ENCODE peak calls at places on chromosomes 6 and 20, in six cellular contexts. D is aorta; J is CD8-positive, alpha-beta memory T cell; O is RWPE1; N is adrenal gland; M is mammary epithelial cell. F is an unnamed sample.

GRCh38 chr6:14375940-14376339 is 258.4 kb downstream of the CD83 start:
- DNase-seq in O (no peak), N (no peak), M (no peak), D (no peak), J (no peak), F (no peak)

GRCh38 chr6:9095671-9096260 is 660.4 kb upstream of the SLC35B3 start:
- DNase-seq in M (no peak), J (no peak), O (no peak), N (no peak), D (no peak), F (no peak)

GRCh38 chr6:15898693-15899092 is 230.2 kb upstream of the MYLIP start:
- DNase-seq in O (no peak), J (no peak), D (no peak), M (no peak), N (no peak), F (no peak)

GRCh38 chr20:47907031-47907670 is 121.9 kb upstream of the SULF2 start:
- DNase-seq in O (no peak), D (no peak), N (no peak), M (no peak), J (no peak), F (peak)

GRCh38 chr20:59240006-59240405 is 60.4 kb upstream of the EDN3 start:
- DNase-seq in M (no peak), O (no peak), D (no peak), J (no peak), N (no peak), F (no peak)

GRCh38 chr6:117817499-117817898 is 89.6 kb upstream of the SLC35F1 start:
- DNase-seq in M (no peak), D (no peak), J (no peak), N (no peak), O (no peak), F (no peak)

GRCh38 chr6:15443119-15443518 is 197.2 kb downstream of the JARID2 start:
- DNase-seq in J (no peak), D (no peak), O (peak), N (no peak), M (peak), F (no peak)

GRCh38 chr20:3679749-3680700 is 1.8 kb downstream of the ADAM33 start:
- DNase-seq in J (no peak), O (no peak), M (no peak), N (no peak), D (peak), F (no peak)

GRCh38 chr6:149854532-149854931 is 9.6 kb downstream of the LRP11 start:
- DNase-seq in J (no peak), O (peak), D (peak), M (peak), N (no peak), F (no peak)

GRCh38 chr20:17636523-17637412 is 45.3 kb downstream of the RRBP1 start:
- DNase-seq in D (peak), M (no peak), O (no peak), J (no peak), N (no peak), F (peak)

GRCh38 chr20:24332956-24333355 is 136.5 kb upstream of the SYNDIG1 start:
- DNase-seq in J (no peak), N (no peak), M (peak), D (no peak), O (no peak), F (no peak)

GRCh38 chr6:108250240-108250866 is 10.5 kb downstream of the SNX3 start:
- DNase-seq in O (no peak), N (no peak), D (no peak), M (peak), J (no peak), F (peak)

GRCh38 chr6:169251822-169252804 is 1.5 kb downstream of the THBS2 start:
- DNase-seq in D (peak), M (no peak), O (no peak), J (no peak), N (no peak), F (no peak)

GRCh38 chr6:169254456-169255316 is 1.0 kb upstream of the THBS2 start:
- DNase-seq in M (no peak), D (peak), O (no peak), J (no peak), N (no peak), F (no peak)

GRCh38 chr6:169253341-169253740 is 305 bp downstream of the THBS2 start:
- DNase-seq in N (no peak), M (no peak), J (no peak), O (no peak), D (peak), F (no peak)

GRCh38 chr6:169252805-169253189 is 849 bp downstream of the THBS2 start:
- DNase-seq in J (no peak), N (no peak), D (peak), M (no peak), O (no peak), F (no peak)

GRCh38 chr6:169253745-169254238 is at the start of gene THBS2:
- DNase-seq in O (peak), M (no peak), J (no peak), N (no peak), D (peak), F (no peak)
- H3K27ac ChIP-seq in O (peak), M (no peak), J (no peak), N (no peak), D (peak), F (no peak)

DNA sequence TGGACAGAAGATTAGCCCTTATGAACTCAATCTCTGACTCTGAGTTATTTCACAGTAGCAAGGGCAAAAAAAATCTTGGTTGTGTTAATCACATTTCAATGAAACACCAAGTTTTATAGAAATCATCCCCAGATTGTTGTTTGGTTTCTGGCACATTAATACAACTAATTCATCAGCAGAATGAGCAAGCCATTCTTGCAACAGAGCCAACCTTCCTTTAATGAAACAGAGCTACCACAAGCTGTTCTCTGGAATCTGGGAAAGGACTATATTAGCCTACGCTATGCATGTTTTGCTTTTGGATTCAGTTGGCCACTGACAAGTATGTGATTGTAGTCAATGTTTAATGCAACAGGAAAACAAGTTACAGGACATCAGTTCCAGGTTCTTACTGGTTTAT is 13.8 kb upstream of the POPDC3 start:
- DNase-seq in J (no peak), D (no peak), N (no peak), M (peak), O (no peak), F (no peak)
- H3K27ac ChIP-seq in J (no peak), D (no peak), N (no peak), M (no peak), O (no peak), F (no peak)

GRCh38 chr20:45436732-45437485 is 21.0 kb downstream of the PIGT start:
- DNase-seq in D (peak), J (peak), O (peak), N (peak), M (peak), F (peak)
- H3K27ac ChIP-seq in D (peak), J (no peak), O (peak), N (no peak), M (no peak), F (no peak)

GRCh38 chr6:134035823-134036296 is 16.6 kb downstream of the SLC2A12 start:
- DNase-seq in D (no peak), O (peak), J (no peak), M (peak), N (no peak), F (peak)

GRCh38 chr6:134034478-134034877 is 17.9 kb downstream of the SLC2A12 start:
- DNase-seq in O (no peak), D (no peak), J (no peak), N (no peak), M (no peak), F (no peak)

GRCh38 chr6:134039116-134039515 is 13.3 kb downstream of the SLC2A12 start:
- DNase-seq in J (no peak), M (no peak), O (no peak), N (no peak), D (no peak), F (no peak)

GRCh38 chr6:134031696-134032255 is 20.6 kb downstream of the SLC2A12 start:
- DNase-seq in O (no peak), M (peak), N (no peak), D (no peak), J (no peak), F (no peak)

DNA sequence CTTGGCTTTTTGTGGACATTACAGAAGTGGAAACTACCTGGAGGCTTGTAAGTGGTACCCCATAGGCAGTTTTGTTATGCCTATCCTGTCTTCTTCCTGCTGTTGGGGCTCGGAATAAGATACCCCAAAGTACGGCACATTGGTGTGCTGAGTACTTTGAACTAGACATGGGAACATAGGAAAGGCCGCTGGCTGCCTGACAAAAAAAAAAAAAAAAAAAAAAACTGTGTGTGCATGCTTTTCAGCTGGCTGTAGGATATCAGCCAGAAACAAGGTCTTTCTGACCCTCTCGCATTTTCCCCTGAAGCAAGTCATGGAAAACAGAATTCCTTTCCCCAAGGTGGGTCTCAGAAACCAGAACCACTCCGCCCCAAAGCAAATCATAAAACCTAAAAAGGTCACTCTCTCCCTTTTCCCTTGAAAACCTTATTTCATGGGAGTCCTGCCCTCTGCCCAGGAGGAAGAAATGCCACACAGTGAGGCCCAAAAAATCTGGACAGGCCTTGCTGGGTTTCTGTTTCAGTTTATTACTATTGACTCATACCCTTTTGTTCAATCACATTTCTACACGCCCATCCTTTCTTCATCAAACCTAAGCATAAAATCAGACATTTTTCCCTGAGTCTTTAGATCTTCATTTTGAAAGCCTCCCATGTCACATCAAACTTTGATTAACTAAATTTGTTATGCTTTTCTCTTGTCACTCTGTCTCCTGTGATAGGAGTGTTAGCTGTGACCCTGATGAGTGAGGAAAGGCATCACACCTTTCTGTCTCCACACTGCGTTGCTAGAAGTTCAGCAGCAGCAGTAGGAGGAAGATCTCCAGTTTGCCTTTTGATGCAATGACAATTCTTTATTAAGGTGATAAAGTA is 17.2 kb downstream of the SLC2A12 start:
- DNase-seq in M (peak), N (no peak), O (peak), D (no peak), J (no peak), F (peak)
- H3K27ac ChIP-seq in M (peak), N (no peak), O (peak), D (no peak), J (no peak), F (peak)

GRCh38 chr20:19129976-19130612 is 82.3 kb upstream of the SLC24A3 start:
- DNase-seq in M (no peak), D (no peak), N (no peak), J (no peak), O (no peak), F (no peak)
- H3K27ac ChIP-seq in M (no peak), D (no peak), N (no peak), J (no peak), O (no peak), F (no peak)

GRCh38 chr6:160222491-160222890 is 36.1 kb downstream of the SLC22A2 start:
- DNase-seq in D (no peak), N (no peak), M (no peak), J (no peak), O (no peak), F (no peak)

GRCh38 chr6:160224599-160225237 is 33.9 kb downstream of the SLC22A2 start:
- DNase-seq in J (no peak), N (no peak), D (no peak), M (no peak), O (no peak), F (no peak)

GRCh38 chr6:160227038-160227768 is 31.4 kb downstream of the SLC22A2 start:
- DNase-seq in N (no peak), O (no peak), J (no peak), M (no peak), D (no peak), F (no peak)

GRCh38 chr6:160227769-160228161 is 30.9 kb downstream of the SLC22A2 start:
- DNase-seq in N (no peak), M (no peak), O (no peak), D (no peak), J (no peak), F (no peak)

DNA sequence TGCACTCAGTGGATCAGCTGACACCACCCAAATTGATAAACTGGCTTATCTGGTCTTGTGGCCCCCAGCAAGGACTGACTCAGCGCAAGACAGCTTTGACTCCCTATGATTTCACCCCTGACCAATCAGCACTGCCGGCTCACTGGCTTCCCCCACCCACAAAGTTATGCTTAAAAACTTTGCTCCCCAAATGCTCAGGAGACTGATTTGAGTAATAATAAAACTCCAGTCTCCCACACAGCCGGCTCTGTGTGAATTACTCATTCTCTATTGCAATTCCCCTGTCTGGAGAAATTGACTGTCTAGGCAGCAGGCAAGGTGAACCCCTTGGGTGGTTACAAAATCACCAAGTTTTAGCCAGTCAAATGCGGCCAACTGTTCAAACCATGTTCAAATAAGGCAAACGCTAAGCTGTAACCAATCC is 32.5 kb downstream of the SLC22A2 start:
- DNase-seq in J (no peak), M (no peak), O (no peak), N (no peak), D (no peak), F (no peak)
- H3K27ac ChIP-seq in J (no peak), M (no peak), O (no peak), N (no peak), D (peak), F (no peak)

GRCh38 chr6:99024089-99024488 is 76.3 kb upstream of the FBXL4 start:
- DNase-seq in M (no peak), J (no peak), D (no peak), N (no peak), O (no peak), F (no peak)
- H3K27ac ChIP-seq in M (no peak), J (no peak), D (no peak), N (no peak), O (no peak), F (no peak)

GRCh38 chr20:19885981-19886665 is 128.1 kb downstream of the RIN2 start:
- DNase-seq in D (peak), O (peak), M (peak), J (no peak), N (peak), F (peak)
- H3K27ac ChIP-seq in D (peak), O (peak), M (peak), J (no peak), N (peak), F (peak)

GRCh38 chr20:54608978-54609377 is 133.6 kb downstream of the DOK5 start:
- DNase-seq in N (no peak), D (no peak), J (no peak), M (no peak), O (no peak), F (no peak)
- H3K27ac ChIP-seq in N (no peak), D (no peak), J (no peak), M (no peak), O (no peak), F (no peak)

GRCh38 chr20:63680857-63681608 is 15.4 kb upstream of the TNFRSF6B start:
- DNase-seq in N (no peak), D (peak), M (no peak), O (no peak), J (no peak), F (no peak)

GRCh38 chr20:63679799-63680305 is 16.6 kb upstream of the TNFRSF6B start:
- DNase-seq in M (no peak), N (no peak), D (no peak), J (no peak), O (no peak), F (no peak)

GRCh38 chr20:63680427-63680826 is 16.0 kb upstream of the TNFRSF6B start:
- DNase-seq in O (no peak), M (no peak), N (no peak), D (peak), J (no peak), F (no peak)

GRCh38 chr20:63681609-63682142 is 14.8 kb upstream of the TNFRSF6B start:
- DNase-seq in O (no peak), N (no peak), D (no peak), J (no peak), M (peak), F (no peak)

DNA sequence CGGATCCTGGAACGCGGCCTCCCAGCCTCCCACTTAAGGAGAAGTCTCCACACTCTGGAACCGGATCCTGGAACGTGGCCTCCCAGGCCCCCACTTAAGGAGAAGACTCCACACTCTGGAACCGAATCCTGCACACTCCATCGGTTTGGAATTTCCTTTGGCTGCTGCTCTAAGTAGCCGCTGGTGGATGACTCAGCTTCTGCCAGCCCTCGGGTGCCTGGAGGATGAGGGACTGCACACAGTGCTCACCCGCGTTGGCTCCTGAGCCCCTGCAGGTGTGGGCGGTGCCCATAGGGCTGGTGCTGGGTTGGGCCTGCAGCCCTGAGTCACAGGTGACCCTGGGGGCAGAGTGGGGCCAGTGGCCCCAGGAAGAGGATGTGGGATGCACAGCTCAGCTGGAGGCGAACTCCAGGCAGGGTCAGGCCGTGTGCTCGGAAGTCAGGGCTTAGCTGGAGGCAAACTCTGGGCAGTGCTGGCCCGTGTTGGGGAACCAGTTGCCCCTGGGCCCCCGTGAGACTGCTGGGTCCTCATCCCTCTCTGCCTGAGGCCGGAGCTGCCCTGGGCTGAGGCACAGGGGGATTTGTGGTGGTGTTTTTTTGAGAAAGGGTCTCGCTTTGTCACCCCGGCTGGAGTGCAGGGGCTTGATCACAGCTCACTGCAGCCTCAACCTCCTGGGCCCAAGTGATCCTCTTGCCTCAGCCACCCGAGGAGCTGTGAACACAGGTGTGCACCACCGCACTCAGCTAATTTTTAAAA is 13.9 kb upstream of the TNFRSF6B start:
- DNase-seq in N (no peak), D (peak), M (peak), O (peak), J (no peak), F (peak)
- H3K27ac ChIP-seq in N (no peak), D (peak), M (peak), O (peak), J (no peak), F (peak)